ENCODE peak calls at places on chromosomes 6 and 20, in six cellular contexts. N, T, G, R, F and Z are unnamed samples.
A peak's percentile ranks its signal among the peaks of the same experiment; 100 is the strongest.

GRCh38 chr6:32583527-32583898 is 6.1 kb downstream of the HLA-DRB1 start:
- DNase-seq in N (no peak), T (no peak), G (no peak), R (no peak), F (no peak), Z (no peak)

GRCh38 chr6:158552796-158553138 is 7.1 kb upstream of the TMEM181 start:
- DNase-seq in N (no peak), T (no peak), G (peak; percentile 5), R (no peak), F (no peak), Z (no peak)

GRCh38 chr6:144528605-144529425 is 243.7 kb downstream of the UTRN start:
- DNase-seq in N (no peak), T (no peak), G (no peak), R (no peak), F (no peak), Z (no peak)

GRCh38 chr6:112743343-112743742 is 396.2 kb downstream of the RFPL4B start:
- DNase-seq in N (no peak), T (no peak), G (no peak), R (no peak), F (no peak), Z (no peak)

GRCh38 chr6:299050-299980 is 7.0 kb downstream of the DUSP22 start:
- DNase-seq in N (no peak), T (peak; percentile 29), G (no peak), R (no peak), F (no peak), Z (no peak)

GRCh38 chr20:63652192-63652980 is 838 bp downstream of the STMN3 start:
- DNase-seq in N (no peak), T (no peak), G (no peak), R (no peak), F (peak; percentile 54), Z (no peak)

GRCh38 chr6:93176070-93176469 is 243.3 kb downstream of the EPHA7 start:
- DNase-seq in N (no peak), T (no peak), G (no peak), R (no peak), F (no peak), Z (no peak)

GRCh38 chr20:64146936-64147451 is 17.3 kb upstream of the MYT1 start:
- DNase-seq in N (no peak), T (no peak), G (peak; percentile 25), R (no peak), F (peak; percentile 13), Z (peak; percentile 65)

GRCh38 chr20:19926581-19926980 is 90.6 kb upstream of the NAA20 start:
- DNase-seq in N (no peak), T (no peak), G (no peak), R (no peak), F (no peak), Z (no peak)

GRCh38 chr6:132161283-132161682 is 210.1 kb upstream of the CCN2 start:
- DNase-seq in N (no peak), T (peak; percentile 79), G (no peak), R (no peak), F (no peak), Z (no peak)

GRCh38 chr20:64077094-64077493 is 2.2 kb downstream of the RGS19 start:
- DNase-seq in N (peak; percentile 48), T (no peak), G (no peak), R (no peak), F (peak; percentile 71), Z (peak; percentile 88)

GRCh38 chr20:46690219-46691111 is 1.2 kb upstream of the TP53RK start:
- DNase-seq in N (no peak), T (no peak), G (no peak), R (no peak), F (no peak), Z (no peak)

GRCh38 chr6:48664850-48665249 is 553.9 kb upstream of the PTCHD4 start:
- DNase-seq in N (no peak), T (peak; percentile 3), G (no peak), R (no peak), F (no peak), Z (no peak)